ENCODE peak calls at places on chromosomes 1 and 21, in six cellular contexts. Q is fibroblast of the conjunctiva, Y is H4, J is astrocyte of the spinal cord, O is H9, E is activated T-cell treated with anti-CD3 and anti-CD28 coated beads for 1 hour. T is an unnamed sample.

GRCh38 chr1:118201524-118201923 is 16.5 kb upstream of the SPAG17 start:
- DNase-seq in Q (no peak), Y (no peak), J (no peak), O (no peak), E (no peak), T (no peak)

GRCh38 chr1:235326719-235327558 is 1.0 kb downstream of the ARID4B start:
- DNase-seq in Q (no peak), Y (no peak), J (no peak), O (peak), E (peak), T (peak)

GRCh38 chr1:22143065-22143514 is at the start of gene WNT4:
- DNase-seq in Q (no peak), Y (no peak), J (no peak), O (peak), E (no peak), T (peak)

GRCh38 chr1:61287014-61287413 is 204.7 kb downstream of the NFIA start:
- DNase-seq in Q (no peak), Y (no peak), J (peak), O (no peak), E (no peak), T (no peak)

GRCh38 chr1:238469146-238469601 is 578.5 kb upstream of the ZP4 start:
- DNase-seq in Q (no peak), Y (peak), J (peak), O (no peak), E (no peak), T (no peak)

GRCh38 chr21:32472890-32473765 is 60.6 kb downstream of the EVA1C start:
- DNase-seq in Q (no peak), Y (no peak), J (no peak), O (no peak), E (no peak), T (no peak)

GRCh38 chr1:173478099-173478555 is 992 bp downstream of the PRDX6 start:
- DNase-seq in Q (peak), Y (peak), J (peak), O (no peak), E (no peak), T (no peak)

GRCh38 chr1:93738075-93738622 is 56.5 kb upstream of the BCAR3 start:
- DNase-seq in Q (peak), Y (peak), J (peak), O (no peak), E (no peak), T (no peak)

GRCh38 chr1:30823627-30823968 is 66.0 kb upstream of the LAPTM5 start:
- DNase-seq in Q (no peak), Y (peak), J (no peak), O (no peak), E (no peak), T (no peak)

GRCh38 chr1:246961939-246962373 is 30.2 kb upstream of the AHCTF1 start:
- DNase-seq in Q (no peak), Y (peak), J (no peak), O (no peak), E (no peak), T (no peak)

GRCh38 chr21:45478115-45478801 is 64.0 kb downstream of the SLC19A1 start:
- DNase-seq in Q (peak), Y (peak), J (peak), O (peak), E (peak), T (peak)

GRCh38 chr1:69737527-69738176 is 169.9 kb downstream of the LRRC7 start:
- DNase-seq in Q (peak), Y (peak), J (peak), O (peak), E (no peak), T (no peak)

GRCh38 chr1:107326823-107327445 is 186.1 kb downstream of the NTNG1 start:
- DNase-seq in Q (no peak), Y (no peak), J (no peak), O (no peak), E (no peak), T (no peak)

GRCh38 chr21:34362136-34362444 is 1.7 kb upstream of the KCNE2 start:
- DNase-seq in Q (no peak), Y (no peak), J (no peak), O (no peak), E (no peak), T (no peak)

GRCh38 chr1:177948336-177948972 is 21.4 kb downstream of the SEC16B start:
- DNase-seq in Q (peak), Y (peak), J (peak), O (peak), E (no peak), T (no peak)

T was measured in activated B cell treated with CpG ODN at 0.5 μM for 24 hours.